ENCODE peak calls at places on chromosomes 12 and 14, in seven cellular contexts. W is right atrium auricular region, A is tibial artery, D is ovary, V is Panc1, S is lower lobe of right lung, H is IMR-90. F is an unnamed sample.

GRCh38 chr12:45409966-45410365 is 194.1 kb downstream of the ANO6 start:
- DNase-seq in W (no peak), A (no peak), D (no peak), V (no peak), S (no peak), H (peak; percentile 93), F (peak; percentile 50)

GRCh38 chr14:84646791-84647500 is 883.0 kb upstream of the FLRT2 start:
- DNase-seq in W (no peak), A (no peak), D (no peak), V (no peak), S (no peak), H (peak; percentile 11), F (no peak)

GRCh38 chr14:68442828-68443460 is 349.9 kb downstream of the ZFP36L1 start:
- DNase-seq in W (no peak), A (no peak), D (no peak), V (no peak), S (no peak), H (peak; percentile 49), F (no peak)

GRCh38 chr12:58283553-58283952 is 342.2 kb downstream of the ATP23 start:
- DNase-seq in W (no peak), A (no peak), D (no peak), V (no peak), S (no peak), H (no peak), F (no peak)

GRCh38 chr12:14741153-14741552 is 44.8 kb upstream of the GUCY2C start:
- DNase-seq in W (no peak), A (no peak), D (no peak), V (no peak), S (no peak), H (no peak), F (no peak)

GRCh38 chr14:57982802-57983201 is 116.9 kb upstream of the SLC35F4 start:
- DNase-seq in W (no peak), A (no peak), D (peak; percentile 40), V (no peak), S (peak; percentile 54), H (no peak), F (no peak)

GRCh38 chr14:101707285-101707842 is 54.1 kb upstream of the PPP2R5C start:
- DNase-seq in W (peak; percentile 73), A (no peak), D (peak; percentile 43), V (peak; percentile 43), S (no peak), H (peak; percentile 81), F (no peak)

GRCh38 chr12:100268835-100269564 is 2.0 kb downstream of the SCYL2 start:
- DNase-seq in W (no peak), A (no peak), D (no peak), V (no peak), S (no peak), H (peak; percentile 15), F (no peak)

GRCh38 chr12:45583011-45583657 is 146.4 kb upstream of the ARID2 start:
- DNase-seq in W (no peak), A (no peak), D (no peak), V (no peak), S (no peak), H (peak; percentile 66), F (no peak)

GRCh38 chr14:33916663-33917565 is 34.0 kb downstream of the EGLN3 start:
- DNase-seq in W (no peak), A (no peak), D (no peak), V (no peak), S (no peak), H (no peak), F (peak; percentile 45)

GRCh38 chr12:59645242-59645641 is 49.4 kb downstream of the SLC16A7 start:
- DNase-seq in W (no peak), A (no peak), D (no peak), V (no peak), S (no peak), H (no peak), F (no peak)

GRCh38 chr12:75289678-75290200 is 40.4 kb downstream of the CAPS2 start:
- DNase-seq in W (no peak), A (no peak), D (no peak), V (no peak), S (no peak), H (peak; percentile 31), F (no peak)

GRCh38 chr12:857611-858010 is 91.9 kb downstream of the RAD52 start:
- DNase-seq in W (peak; percentile 65), A (peak; percentile 78), D (no peak), V (no peak), S (no peak), H (peak; percentile 82), F (no peak)

GRCh38 chr12:115097406-115097805 is 413.4 kb upstream of the TBX3 start:
- DNase-seq in W (no peak), A (no peak), D (no peak), V (no peak), S (no peak), H (no peak), F (peak; percentile 23)

GRCh38 chr12:8033153-8034044 is 883 bp downstream of the FOXJ2 start:
- DNase-seq in W (no peak), A (peak; percentile 88), D (peak; percentile 82), V (no peak), S (no peak), H (peak; percentile 33), F (peak; percentile 46)

GRCh38 chr14:22558221-22558913 is 30.7 kb downstream of the DAD1 start:
- DNase-seq in W (no peak), A (no peak), D (no peak), V (no peak), S (no peak), H (no peak), F (no peak)

GRCh38 chr14:100534528-100535286 is 52.5 kb downstream of the BEGAIN start:
- DNase-seq in W (peak; percentile 43), A (no peak), D (peak; percentile 17), V (no peak), S (peak; percentile 37), H (no peak), F (no peak)

GRCh38 chr12:9363145-9363544 is 154.9 kb upstream of the PZP start:
- DNase-seq in W (no peak), A (no peak), D (no peak), V (no peak), S (no peak), H (no peak), F (no peak)

GRCh38 chr12:91274886-91275285 is 92.3 kb upstream of the DCN start:
- DNase-seq in W (no peak), A (no peak), D (peak; percentile 52), V (no peak), S (no peak), H (peak; percentile 84), F (no peak)

GRCh38 chr12:106081606-106082005 is 57.1 kb downstream of the NUAK1 start:
- DNase-seq in W (peak; percentile 36), A (no peak), D (no peak), V (no peak), S (no peak), H (peak; percentile 55), F (no peak)

GRCh38 chr12:106080786-106081185 is 58.0 kb downstream of the NUAK1 start:
- DNase-seq in W (no peak), A (no peak), D (no peak), V (no peak), S (no peak), H (no peak), F (no peak)

GRCh38 chr12:106078358-106079025 is 60.3 kb downstream of the NUAK1 start:
- DNase-seq in W (no peak), A (peak; percentile 82), D (no peak), V (no peak), S (no peak), H (peak; percentile 64), F (peak; percentile 69)

GRCh38 chr12:106079148-106079738 is 59.5 kb downstream of the NUAK1 start:
- DNase-seq in W (no peak), A (no peak), D (no peak), V (no peak), S (no peak), H (no peak), F (no peak)

GRCh38 chr12:106080111-106080732 is 58.5 kb downstream of the NUAK1 start:
- DNase-seq in W (no peak), A (peak; percentile 73), D (no peak), V (no peak), S (no peak), H (peak; percentile 64), F (no peak)
- H3K27ac ChIP-seq in W (peak overlapping the region; percentile 85), A (peak overlapping the region; percentile 86), D (no peak overlapping the region), V (peak overlapping the region; percentile 52), S (peak overlapping the region; percentile 61), H (peak overlapping the region; percentile 51), F (peak overlapping the region; percentile 55)

GRCh38 chr12:26227376-26227775 is 32.0 kb downstream of the SSPN start:
- DNase-seq in W (no peak), A (no peak), D (no peak), V (no peak), S (no peak), H (no peak), F (no peak)

GRCh38 chr12:26229910-26230309 is 34.5 kb downstream of the SSPN start:
- DNase-seq in W (no peak), A (no peak), D (no peak), V (no peak), S (no peak), H (no peak), F (no peak)

GRCh38 chr12:26226119-26226518 is 30.7 kb downstream of the SSPN start:
- DNase-seq in W (no peak), A (no peak), D (no peak), V (no peak), S (no peak), H (no peak), F (no peak)

GRCh38 chr12:26224657-26225056 is 29.3 kb downstream of the SSPN start:
- DNase-seq in W (no peak), A (no peak), D (no peak), V (no peak), S (no peak), H (no peak), F (no peak)

DNA sequence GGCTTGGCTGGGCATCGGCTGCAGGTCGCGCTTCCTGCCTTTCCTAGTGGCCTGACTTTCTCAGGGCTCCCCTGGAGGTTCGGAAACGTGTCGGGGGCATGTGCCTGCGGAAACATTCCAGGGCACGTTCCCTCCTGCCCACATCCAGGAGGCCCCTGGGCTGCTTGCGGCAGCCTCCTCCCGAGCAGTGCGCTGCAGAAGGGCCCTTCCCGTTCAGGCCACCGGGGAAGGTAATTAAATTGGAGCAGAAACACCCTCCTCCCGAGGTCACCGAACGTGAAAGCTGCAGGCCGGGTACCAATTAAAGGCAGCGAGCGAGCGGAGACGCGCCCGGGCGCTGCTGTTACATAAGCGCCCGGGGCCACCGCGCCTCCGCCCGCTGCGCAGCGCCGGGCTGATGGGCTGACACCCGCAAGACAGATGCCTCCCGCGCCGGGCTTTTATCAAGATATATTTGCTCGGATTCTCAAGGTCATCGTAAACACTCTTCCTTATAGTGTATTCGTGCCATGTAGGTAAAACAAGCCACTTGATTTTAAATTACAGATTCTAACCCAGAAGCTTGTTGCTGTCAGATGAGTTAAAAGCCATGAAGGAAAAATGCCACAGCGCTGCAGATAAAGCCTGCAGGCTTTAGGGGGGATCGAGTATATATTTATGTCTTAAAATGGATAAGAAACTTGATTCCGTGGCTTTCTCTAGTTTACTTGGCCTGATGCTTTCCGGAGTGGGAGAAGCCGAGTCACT is 31.4 kb downstream of the SSPN start:
- DNase-seq in W (no peak), A (peak; percentile 66), D (peak; percentile 44), V (no peak), S (no peak), H (no peak), F (peak; percentile 30)
- H3K4me3 ChIP-seq in W (peak overlapping the region; percentile 51), A (peak overlapping the region; percentile 52), D (peak overlapping the region; percentile 43), V (peak overlapping the region; percentile 66), S (peak overlapping the region; percentile 48), H (peak overlapping the region; percentile 41), F (peak overlapping the region; percentile 51)

GRCh38 chr14:75648066-75648838 is 12.4 kb downstream of the ERG28 start:
- DNase-seq in W (peak; percentile 71), A (no peak), D (peak; percentile 64), V (peak; percentile 92), S (peak; percentile 70), H (peak; percentile 99), F (peak; percentile 50)
- H3K27ac ChIP-seq in W (peak overlapping the region; percentile 70), A (no peak overlapping the region), D (no peak overlapping the region), V (peak overlapping the region; percentile 68), S (peak overlapping the region; percentile 68), H (peak overlapping the region; percentile 57), F (peak overlapping the region; percentile 69)

GRCh38 chr14:95713596-95714371 is at the start of gene TCL1A:
- DNase-seq in W (no peak), A (no peak), D (no peak), V (no peak), S (no peak), H (no peak), F (no peak)
- H3K4me3 ChIP-seq in W (no peak within 1 kb of the TSS), A (no peak within 1 kb of the TSS), D (no peak within 1 kb of the TSS), V (no peak within 1 kb of the TSS), S (no peak within 1 kb of the TSS), H (no peak within 1 kb of the TSS), F (no peak within 1 kb of the TSS)

F was measured in heart right ventricle.